ENCODE peak calls at places on chromosomes 12 and 14, in nine cellular contexts. Y is HTR-8/SVneo; S is NCI-H2227 treated with DMSO at 0.1 percent for 48 hours; V is NCI-H345; D is HCT116; Q is activated T-helper 1 cell treated with anti-CD3 and anti-CD28 coated beads, Interleukin-2, amount 50 U/mL, for 16 hours; W is activated naive CD4-positive, alpha-beta T cell; M is AG10803; F is activated T-cell treated with anti-CD3 and anti-CD28 coated beads, Interleukin-2, amount 50 U/mL, for 72 hours. T is an unnamed sample.
A peak's percentile ranks its signal among the peaks of the same experiment; 100 is the strongest.

GRCh38 chr12:75759842-75760260 is 248.4 kb upstream of the KRR1 start:
- DNase-seq in D (peak; percentile 76), M (peak; percentile 61), Q (no peak), V (no peak), W (no peak), S (no peak), F (no peak), Y (no peak), T (no peak)

GRCh38 chr14:80930836-80931389 is 10.6 kb downstream of the CEP128 start:
- DNase-seq in Q (no peak), W (no peak), D (no peak), Y (peak; percentile 53), M (peak; percentile 94), S (no peak), V (no peak), F (peak; percentile 77), T (no peak)

GRCh38 chr14:99081880-99082279 is 190.1 kb downstream of the BCL11B start:
- DNase-seq in W (no peak), D (no peak), S (no peak), Q (no peak), Y (no peak), F (no peak), V (no peak), M (no peak), T (no peak)

GRCh38 chr14:77026166-77026929 is 2.2 kb downstream of the IRF2BPL start:
- DNase-seq in W (no peak), S (peak; percentile 15), Y (no peak), F (no peak), M (peak; percentile 50), Q (no peak), D (no peak), V (peak; percentile 50), T (peak; percentile 82)

GRCh38 chr12:25979563-25979962 is 21.1 kb downstream of the RASSF8 start:
- DNase-seq in Y (no peak), W (no peak), F (no peak), V (no peak), D (no peak), Q (no peak), M (peak; percentile 46), S (no peak), T (no peak)

GRCh38 chr12:87806310-87806709 is 222.9 kb downstream of the C12orf50 start:
- DNase-seq in Y (no peak), M (no peak), V (no peak), D (no peak), F (no peak), Q (no peak), S (no peak), W (no peak), T (no peak)

GRCh38 chr12:54723653-54724256 is 75.6 kb upstream of the DCD start:
- DNase-seq in V (no peak), F (peak; percentile 16), M (peak; percentile 1), S (no peak), W (no peak), Y (no peak), D (peak; percentile 13), Q (no peak), T (peak; percentile 45)

GRCh38 chr12:40016960-40017359 is 88.9 kb downstream of the SLC2A13 start:
- DNase-seq in V (no peak), D (no peak), Q (no peak), F (no peak), S (no peak), W (no peak), Y (no peak), M (no peak), T (no peak)

GRCh38 chr12:3453266-3453862 is 37.6 kb upstream of the PRMT8 start:
- DNase-seq in M (no peak), W (no peak), Y (no peak), F (no peak), V (no peak), S (no peak), D (no peak), Q (no peak), T (no peak)

GRCh38 chr12:106586535-106586802 is 3.7 kb downstream of the RFX4 start:
- DNase-seq in V (no peak), Q (no peak), W (no peak), F (no peak), S (no peak), D (no peak), Y (no peak), M (no peak), T (peak; percentile 70)

GRCh38 chr12:76946451-76946850 is 67.6 kb upstream of the CSRP2 start:
- DNase-seq in W (no peak), D (no peak), Q (no peak), F (no peak), S (no peak), M (peak; percentile 43), Y (no peak), V (no peak), T (peak; percentile 24)

GRCh38 chr12:110932048-110932447 is 11.7 kb upstream of the MYL2 start:
- DNase-seq in D (no peak), W (no peak), V (no peak), M (no peak), Y (no peak), S (no peak), Q (no peak), F (no peak), T (peak; percentile 29)

GRCh38 chr14:90608925-90609324 is 207.3 kb downstream of the TTC7B start:
- DNase-seq in M (no peak), D (no peak), W (no peak), Y (no peak), Q (no peak), F (no peak), S (no peak), V (no peak), T (no peak)

GRCh38 chr12:98470469-98471082 is 44.8 kb upstream of the TMPO start:
- DNase-seq in Q (no peak), S (no peak), F (no peak), D (no peak), V (no peak), Y (no peak), W (no peak), M (peak; percentile 30), T (no peak)

GRCh38 chr12:124757329-124757728 is 106.3 kb downstream of the SCARB1 start:
- DNase-seq in F (no peak), D (no peak), V (no peak), W (no peak), Q (no peak), Y (no peak), S (no peak), M (no peak), T (no peak)

GRCh38 chr12:53973093-53974042 is at the start of gene HOXC11:
- DNase-seq in D (no peak), W (no peak), S (no peak), Y (no peak), Q (no peak), V (no peak), M (peak; percentile 67), F (no peak), T (peak; percentile 54)

GRCh38 chr12:48441122-48441521 is 31.2 kb upstream of the ANP32D start:
- DNase-seq in Y (no peak), F (no peak), W (no peak), D (no peak), S (no peak), V (no peak), M (no peak), Q (no peak), T (no peak)

GRCh38 chr14:21308479-21309237 is 28.8 kb downstream of the RPGRIP1 start:
- DNase-seq in D (peak; percentile 55), S (peak; percentile 96), M (peak; percentile 3), V (no peak), F (peak; percentile 88), Y (no peak), Q (peak; percentile 46), W (peak; percentile 42), T (peak; percentile 97)

GRCh38 chr14:95547626-95548327 is 12.9 kb downstream of the GLRX5 start:
- DNase-seq in S (no peak), V (no peak), Y (peak; percentile 55), D (no peak), W (no peak), F (no peak), Q (no peak), M (peak; percentile 63), T (no peak)

GRCh38 chr14:100012478-100012925 is 52.7 kb upstream of the EVL start:
- DNase-seq in D (no peak), V (no peak), M (peak; percentile 82), W (no peak), S (no peak), F (no peak), Y (no peak), Q (no peak), T (peak; percentile 47)

GRCh38 chr14:75844486-75844885 is 137.3 kb downstream of the TGFB3 start:
- DNase-seq in Y (no peak), M (no peak), V (no peak), Q (no peak), F (no peak), W (no peak), D (no peak), S (no peak), T (no peak)

GRCh38 chr12:62769076-62769619 is 165.8 kb downstream of the PPM1H start:
- DNase-seq in D (no peak), Y (no peak), F (no peak), M (no peak), W (no peak), S (no peak), V (no peak), Q (no peak), T (no peak)

GRCh38 chr14:52175982-52176502 is 91.5 kb upstream of the PTGDR start:
- DNase-seq in W (no peak), S (no peak), Y (no peak), V (no peak), Q (no peak), M (no peak), F (no peak), D (no peak), T (no peak)